ENCODE peak calls at places on chromosomes 3 and 15, in seven cellular contexts. S, B, G, V, N, P and L are unnamed samples.
A peak's percentile ranks its signal among the peaks of the same experiment; 100 is the strongest.

GRCh38 chr15:100831466-100831865 is 48.2 kb upstream of the ALDH1A3 start:
- DNase-seq in S (no peak), V (no peak), B (no peak), N (no peak), G (no peak), P (no peak), L (no peak)

GRCh38 chr15:78177447-78177873 is 28.3 kb downstream of the IDH3A start:
- DNase-seq in G (peak; percentile 15), N (peak; percentile 16), S (no peak), V (no peak), B (peak; percentile 67), P (no peak), L (peak; percentile 25)

GRCh38 chr3:12479919-12480425 is 4.3 kb upstream of the TSEN2 start:
- DNase-seq in B (peak; percentile 18), S (peak; percentile 7), N (peak; percentile 41), P (no peak), V (no peak), G (no peak), L (peak; percentile 72)

GRCh38 chr3:147404800-147405551 is 1.4 kb downstream of the ZIC4 start:
- DNase-seq in N (no peak), V (no peak), P (no peak), G (no peak), B (no peak), S (no peak), L (no peak)

GRCh38 chr3:174439621-174440349 is 419.3 kb upstream of the NAALADL2 start:
- DNase-seq in V (no peak), B (peak; percentile 4), S (no peak), G (no peak), P (no peak), N (no peak), L (no peak)

GRCh38 chr3:158936530-158937113 is 134.8 kb downstream of the MFSD1 start:
- DNase-seq in G (no peak), V (no peak), P (no peak), N (no peak), S (no peak), B (no peak), L (no peak)

GRCh38 chr3:175129126-175129525 is 270.0 kb downstream of the NAALADL2 start:
- DNase-seq in S (no peak), V (no peak), B (no peak), P (no peak), G (no peak), N (no peak), L (peak; percentile 1)

GRCh38 chr3:5330152-5330810 is 142.8 kb downstream of the EDEM1 start:
- DNase-seq in P (peak; percentile 6), G (no peak), N (no peak), B (no peak), V (no peak), S (no peak), L (no peak)

GRCh38 chr15:51818156-51818555 is 11.3 kb upstream of the TMOD3 start:
- DNase-seq in P (no peak), G (no peak), B (no peak), S (no peak), V (no peak), N (no peak), L (no peak)

GRCh38 chr3:121834079-121834730 is 655 bp downstream of the IQCB1 start:
- DNase-seq in G (no peak), S (no peak), B (no peak), V (no peak), P (no peak), N (no peak), L (peak; percentile 19)

GRCh38 chr3:184354121-184354728 is 7.2 kb downstream of the CLCN2 start:
- DNase-seq in S (peak; percentile 3), P (peak; percentile 39), G (peak; percentile 68), V (peak; percentile 76), N (peak; percentile 52), B (peak; percentile 74), L (peak; percentile 61)

GRCh38 chr15:98878172-98878571 is 129.4 kb downstream of the PGPEP1L start:
- DNase-seq in B (no peak), P (no peak), V (no peak), G (no peak), S (no peak), N (no peak), L (no peak)

GRCh38 chr3:68090571-68090970 is 436.2 kb upstream of the SUCLG2 start:
- DNase-seq in B (no peak), S (no peak), P (no peak), N (no peak), G (no peak), V (no peak), L (no peak)

GRCh38 chr15:62914461-62915079 is 128.0 kb upstream of the TPM1 start:
- DNase-seq in N (no peak), B (no peak), G (no peak), V (no peak), P (no peak), S (no peak), L (no peak)

GRCh38 chr15:40234783-40235182 is 4.1 kb upstream of the PAK6 start:
- DNase-seq in S (no peak), B (no peak), P (no peak), G (no peak), N (no peak), V (no peak), L (no peak)

GRCh38 chr3:133644768-133645167 is 17.0 kb downstream of the TOPBP1 start:
- DNase-seq in S (no peak), N (no peak), G (no peak), V (no peak), B (no peak), P (no peak), L (no peak)

GRCh38 chr3:128685001-128685726 is 34.5 kb upstream of the RPN1 start:
- DNase-seq in N (no peak), G (no peak), S (no peak), B (no peak), V (no peak), P (no peak), L (no peak)

GRCh38 chr15:92018535-92019239 is 165.2 kb downstream of the SLCO3A1 start:
- DNase-seq in S (peak; percentile 17), B (no peak), N (no peak), V (no peak), G (no peak), P (no peak), L (no peak)

GRCh38 chr3:134927596-134927995 is 132.5 kb downstream of the EPHB1 start:
- DNase-seq in S (no peak), B (no peak), P (no peak), N (no peak), V (no peak), G (no peak), L (no peak)

GRCh38 chr3:115071611-115072010 is 75.5 kb downstream of the ZBTB20 start:
- DNase-seq in N (no peak), S (no peak), P (no peak), V (no peak), G (no peak), B (no peak), L (no peak)

GRCh38 chr3:47002490-47003410 is 23.3 kb downstream of the NBEAL2 start:
- DNase-seq in N (no peak), V (peak; percentile 67), P (no peak), B (no peak), S (no peak), G (no peak), L (no peak)

GRCh38 chr15:91263632-91264477 is 163.8 kb downstream of the SV2B start:
- DNase-seq in G (no peak), N (no peak), S (no peak), V (no peak), B (no peak), P (no peak), L (peak; percentile 13)

GRCh38 chr15:91128028-91128427 is 28.0 kb downstream of the SV2B start:
- DNase-seq in B (no peak), N (no peak), G (no peak), P (no peak), V (no peak), S (no peak), L (no peak)

GRCh38 chr15:75532413-75533250 is 46.5 kb downstream of the PTPN9 start:
- DNase-seq in G (no peak), V (no peak), P (no peak), S (no peak), N (no peak), B (peak; percentile 57), L (peak; percentile 80)

GRCh38 chr3:150055332-150055731 is 84.6 kb upstream of the PFN2 start:
- DNase-seq in G (no peak), S (no peak), B (no peak), P (no peak), V (no peak), N (no peak), L (no peak)

GRCh38 chr15:73318463-73319351 is 50.1 kb downstream of the HCN4 start:
- DNase-seq in P (peak; percentile 20), G (no peak), S (no peak), N (no peak), B (peak; percentile 54), V (peak; percentile 55), L (peak; percentile 66)

GRCh38 chr15:70466895-70467529 is 296.3 kb downstream of the UACA start:
- DNase-seq in G (peak; percentile 44), N (peak; percentile 36), S (peak; percentile 61), P (no peak), B (peak; percentile 56), V (no peak), L (peak; percentile 76)

GRCh38 chr3:134370611-134371451 is 3.4 kb downstream of the AMOTL2 start:
- DNase-seq in S (no peak), G (no peak), V (peak; percentile 72), P (no peak), B (no peak), N (no peak), L (no peak)

GRCh38 chr3:98596902-98597500 is 3.6 kb upstream of the CPOX start:
- DNase-seq in B (peak; percentile 11), P (no peak), G (no peak), N (peak; percentile 29), V (no peak), S (peak; percentile 57), L (peak; percentile 22)

GRCh38 chr3:73520931-73521461 is 103.7 kb downstream of the PDZRN3 start:
- DNase-seq in N (no peak), S (no peak), G (no peak), B (no peak), V (no peak), P (no peak), L (peak; percentile 35)

GRCh38 chr15:72475674-72476073 is 1.5 kb downstream of the ARIH1 start:
- DNase-seq in G (no peak), B (no peak), S (no peak), N (peak; percentile 19), V (no peak), P (no peak), L (no peak)

GRCh38 chr3:53114011-53114400 is 16.2 kb downstream of the RFT1 start:
- DNase-seq in S (peak; percentile 21), B (peak; percentile 84), N (peak; percentile 74), V (peak; percentile 78), P (no peak), G (peak; percentile 78), L (peak; percentile 83)

GRCh38 chr15:31781261-31781660 is 249.1 kb upstream of the CHRNA7 start:
- DNase-seq in P (no peak), N (no peak), V (no peak), S (no peak), G (no peak), B (no peak), L (no peak)

GRCh38 chr15:39248204-39248603 is 332.7 kb upstream of the THBS1 start:
- DNase-seq in G (no peak), N (no peak), P (no peak), V (no peak), B (no peak), S (no peak), L (peak; percentile 66)

GRCh38 chr15:35466476-35466875 is 79.5 kb downstream of the DPH6 start:
- DNase-seq in V (no peak), N (no peak), G (no peak), P (no peak), S (no peak), B (no peak), L (no peak)

GRCh38 chr3:24690777-24691176 is 196.1 kb upstream of the THRB start:
- DNase-seq in G (no peak), S (no peak), N (no peak), B (no peak), V (no peak), P (no peak), L (no peak)